ENCODE peak calls at places on chromosomes 6 and 20, in five cellular contexts. One of them, this sample, is unnamed.

GRCh38 chr6:14767176-14767575 is 478.7 kb upstream of the JARID2 start:
- DNase-seq in kidney: no peak
- DNase-seq in non-pigmented ciliary epithelial cell: no peak
- DNase-seq in uterus: no peak
- DNase-seq in adrenal gland: no peak
- DNase-seq in this sample: no peak

GRCh38 chr20:2840967-2841531 is 504 bp downstream of the VPS16 start:
- DNase-seq in kidney: peak
- DNase-seq in non-pigmented ciliary epithelial cell: no peak
- DNase-seq in uterus: peak
- DNase-seq in adrenal gland: peak
- DNase-seq in this sample: no peak

GRCh38 chr6:133817460-133818047 is 71.4 kb upstream of the TCF21 start:
- DNase-seq in kidney: no peak
- DNase-seq in non-pigmented ciliary epithelial cell: no peak
- DNase-seq in uterus: no peak
- DNase-seq in adrenal gland: no peak
- DNase-seq in this sample: no peak

GRCh38 chr6:107646176-107646575 is 156.3 kb downstream of the SOBP start:
- DNase-seq in kidney: no peak
- DNase-seq in non-pigmented ciliary epithelial cell: no peak
- DNase-seq in uterus: peak
- DNase-seq in adrenal gland: no peak
- DNase-seq in this sample: no peak

GRCh38 chr20:25537890-25538289 is 47.4 kb downstream of the NINL start:
- DNase-seq in kidney: no peak
- DNase-seq in non-pigmented ciliary epithelial cell: no peak
- DNase-seq in uterus: no peak
- DNase-seq in adrenal gland: no peak
- DNase-seq in this sample: no peak

GRCh38 chr6:151765444-151765886 is 42.0 kb upstream of the ESR1 start:
- DNase-seq in kidney: no peak
- DNase-seq in non-pigmented ciliary epithelial cell: peak
- DNase-seq in uterus: peak
- DNase-seq in adrenal gland: peak
- DNase-seq in this sample: peak

GRCh38 chr20:62428008-62428384 is 657 bp upstream of the RBBP8NL start:
- DNase-seq in kidney: no peak
- DNase-seq in non-pigmented ciliary epithelial cell: no peak
- DNase-seq in uterus: no peak
- DNase-seq in adrenal gland: no peak
- DNase-seq in this sample: no peak

GRCh38 chr20:49230575-49231211 is 11.5 kb downstream of the DDX27 start:
- DNase-seq in kidney: no peak
- DNase-seq in non-pigmented ciliary epithelial cell: peak
- DNase-seq in uterus: no peak
- DNase-seq in adrenal gland: no peak
- DNase-seq in this sample: peak

GRCh38 chr20:36775826-36776225 is 2.3 kb upstream of the DSN1 start:
- DNase-seq in kidney: peak
- DNase-seq in non-pigmented ciliary epithelial cell: no peak
- DNase-seq in uterus: no peak
- DNase-seq in adrenal gland: no peak
- DNase-seq in this sample: peak

GRCh38 chr6:5173862-5174643 is 86.7 kb downstream of the LYRM4 start:
- DNase-seq in kidney: no peak
- DNase-seq in non-pigmented ciliary epithelial cell: no peak
- DNase-seq in uterus: no peak
- DNase-seq in adrenal gland: no peak
- DNase-seq in this sample: peak

GRCh38 chr6:161360505-161360904 is 86.6 kb upstream of the AGPAT4 start:
- DNase-seq in kidney: no peak
- DNase-seq in non-pigmented ciliary epithelial cell: no peak
- DNase-seq in uterus: no peak
- DNase-seq in adrenal gland: no peak
- DNase-seq in this sample: peak

GRCh38 chr6:1378224-1379025 is 11.0 kb upstream of the FOXF2 start:
- DNase-seq in kidney: no peak
- DNase-seq in non-pigmented ciliary epithelial cell: no peak
- DNase-seq in uterus: no peak
- DNase-seq in adrenal gland: no peak
- DNase-seq in this sample: no peak

GRCh38 chr6:151291145-151292055 is 51.6 kb downstream of the AKAP12 start:
- DNase-seq in kidney: peak
- DNase-seq in non-pigmented ciliary epithelial cell: no peak
- DNase-seq in uterus: peak
- DNase-seq in adrenal gland: peak
- DNase-seq in this sample: no peak

GRCh38 chr20:32231847-32232246 is 24.2 kb downstream of the POFUT1 start:
- DNase-seq in kidney: no peak
- DNase-seq in non-pigmented ciliary epithelial cell: no peak
- DNase-seq in uterus: no peak
- DNase-seq in adrenal gland: no peak
- DNase-seq in this sample: no peak

GRCh38 chr6:49499121-49499520 is 602 bp upstream of the GLYATL3 start:
- DNase-seq in kidney: no peak
- DNase-seq in non-pigmented ciliary epithelial cell: no peak
- DNase-seq in uterus: no peak
- DNase-seq in adrenal gland: no peak
- DNase-seq in this sample: no peak

GRCh38 chr20:5848711-5849505 is 98.7 kb downstream of the SHLD1 start:
- DNase-seq in kidney: no peak
- DNase-seq in non-pigmented ciliary epithelial cell: no peak
- DNase-seq in uterus: no peak
- DNase-seq in adrenal gland: peak
- DNase-seq in this sample: no peak

This sample was measured in MV-4-11.